ENCODE peak calls at places on chromosomes 7 and 10, in five cellular contexts. Y is lower lobe of right lung; N is CD8-positive, alpha-beta memory T cell; S is PC-3; F is aorta. K is an unnamed sample.

GRCh38 chr10:72027498-72027897 is 60.9 kb downstream of the SPOCK2 start:
- DNase-seq in Y (no peak), N (no peak), S (peak; percentile 77), F (no peak), K (no peak)

GRCh38 chr10:5775705-5776104 is 37.5 kb downstream of the GDI2 start:
- DNase-seq in Y (peak; percentile 64), N (peak; percentile 85), S (no peak), F (peak; percentile 67), K (peak; percentile 82)

GRCh38 chr7:25527665-25528064 is 299.4 kb upstream of the NPVF start:
- DNase-seq in Y (no peak), N (no peak), S (no peak), F (no peak), K (no peak)

GRCh38 chr7:81725496-81726117 is 44.2 kb downstream of the HGF start:
- DNase-seq in Y (no peak), N (no peak), S (peak; percentile 93), F (no peak), K (no peak)

GRCh38 chr7:100093925-100094486 is 5.2 kb downstream of the COPS6 start:
- DNase-seq in Y (no peak), N (no peak), S (no peak), F (no peak), K (no peak)

GRCh38 chr10:12396567-12396966 is 47.2 kb downstream of the CAMK1D start:
- DNase-seq in Y (peak; percentile 53), N (no peak), S (no peak), F (no peak), K (no peak)

GRCh38 chr7:127732306-127732705 is 80.3 kb downstream of the SND1 start:
- DNase-seq in Y (no peak), N (no peak), S (no peak), F (no peak), K (no peak)

GRCh38 chr10:104750306-104750705 is 109.2 kb downstream of the SORCS3 start:
- DNase-seq in Y (no peak), N (no peak), S (no peak), F (no peak), K (no peak)

GRCh38 chr10:122464158-122464510 is 2.8 kb downstream of the HTRA1 start:
- DNase-seq in Y (no peak), N (no peak), S (no peak), F (no peak), K (no peak)

GRCh38 chr7:107208046-107208458 is 39.2 kb downstream of the HBP1 start:
- DNase-seq in Y (no peak), N (no peak), S (no peak), F (no peak), K (no peak)

GRCh38 chr10:77493851-77494788 is 143.5 kb downstream of the KCNMA1 start:
- DNase-seq in Y (no peak), N (no peak), S (peak; percentile 86), F (no peak), K (no peak)

GRCh38 chr7:50679218-50680007 is 103.3 kb downstream of the GRB10 start:
- DNase-seq in Y (no peak), N (no peak), S (peak; percentile 76), F (no peak), K (peak; percentile 64)

GRCh38 chr7:142811154-142811737 is 40.5 kb downstream of the PRSS2 start:
- DNase-seq in Y (no peak), N (peak; percentile 56), S (peak; percentile 74), F (no peak), K (peak; percentile 79)

GRCh38 chr7:131518626-131519025 is 37.8 kb downstream of the PODXL start:
- DNase-seq in Y (no peak), N (no peak), S (no peak), F (no peak), K (no peak)

GRCh38 chr10:49068209-49068608 is 47.1 kb downstream of the VSTM4 start:
- DNase-seq in Y (no peak), N (no peak), S (no peak), F (no peak), K (no peak)

GRCh38 chr7:98276241-98276761 is 5.2 kb upstream of the BRI3 start:
- DNase-seq in Y (peak; percentile 67), N (no peak), S (peak; percentile 65), F (no peak), K (no peak)

GRCh38 chr7:157560710-157561522 is 224.1 kb downstream of the DNAJB6 start:
- DNase-seq in Y (no peak), N (peak; percentile 38), S (no peak), F (peak; percentile 20), K (no peak)
- H3K9me3 ChIP-seq in Y (no peaks in the 10 kb centered on the region), N (no peaks in the 10 kb centered on the region), S (no peaks in the 10 kb centered on the region), F (no peaks in the 10 kb centered on the region), K (no peaks in the 10 kb centered on the region)

DNA sequence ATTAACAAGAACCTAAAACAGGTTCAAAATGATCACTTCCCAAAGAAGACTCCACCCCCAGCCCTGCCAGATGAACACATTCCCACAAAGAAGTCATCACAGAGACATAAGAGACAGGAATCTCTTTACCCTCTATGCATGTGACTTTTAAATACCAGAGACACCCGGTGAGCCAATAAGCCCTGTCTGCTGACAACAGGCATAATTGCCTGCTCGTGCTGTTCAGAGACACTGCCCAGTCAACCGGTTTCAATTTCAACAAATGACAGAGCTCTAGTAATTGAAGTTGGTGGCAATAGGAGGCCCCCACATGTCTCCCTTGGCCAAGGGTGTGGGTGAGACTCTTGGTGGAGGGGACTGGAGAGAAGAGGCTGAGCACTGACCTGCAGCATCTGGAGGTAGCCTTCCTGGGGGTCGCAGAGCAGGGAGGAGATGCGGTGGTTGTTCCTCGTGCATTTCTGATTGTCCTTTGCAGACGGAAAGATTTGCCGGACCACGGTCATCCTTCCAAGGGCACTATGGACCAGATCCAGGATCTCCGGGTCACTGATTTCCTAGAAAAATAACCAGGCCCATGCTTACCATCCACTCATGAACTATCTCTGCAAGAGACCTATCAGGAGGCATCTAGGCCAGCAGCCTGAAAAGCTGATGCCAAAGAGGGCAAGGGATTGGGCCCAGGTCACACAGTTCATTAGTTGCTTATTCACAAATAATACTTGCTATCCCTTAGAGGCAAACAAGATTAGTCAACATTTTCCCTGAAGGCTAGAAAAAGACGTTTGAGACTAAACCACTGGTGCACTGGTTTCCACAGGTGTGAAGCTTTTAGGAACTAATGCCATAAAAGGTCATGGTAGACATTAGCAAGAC is 497.7 kb downstream of the GRID1 start:
- DNase-seq in Y (no peak), N (no peak), S (no peak), F (no peak), K (no peak)
- H3K9me3 ChIP-seq in Y (no peaks in the 10 kb centered on the region), N (no peaks in the 10 kb centered on the region), S (no peaks in the 10 kb centered on the region), F (no peaks in the 10 kb centered on the region), K (no peaks in the 10 kb centered on the region)

GRCh38 chr7:157484411-157485081 is 147.7 kb downstream of the DNAJB6 start:
- DNase-seq in Y (no peak), N (no peak), S (no peak), F (no peak), K (no peak)

GRCh38 chr7:157483971-157484410 is 147.2 kb downstream of the DNAJB6 start:
- DNase-seq in Y (no peak), N (no peak), S (no peak), F (no peak), K (no peak)

GRCh38 chr7:157485361-157485831 is 148.6 kb downstream of the DNAJB6 start:
- DNase-seq in Y (no peak), N (no peak), S (no peak), F (no peak), K (no peak)

GRCh38 chr7:157487046-157487770 is 150.4 kb downstream of the DNAJB6 start:
- DNase-seq in Y (no peak), N (no peak), S (no peak), F (no peak), K (no peak)

GRCh38 chr7:157485961-157486510 is 149.2 kb downstream of the DNAJB6 start:
- DNase-seq in Y (no peak), N (no peak), S (no peak), F (no peak), K (no peak)
- H3K9me3 ChIP-seq in Y (no peaks in the 10 kb centered on the region), N (no peaks in the 10 kb centered on the region), S (no peaks in the 10 kb centered on the region), F (no peaks in the 10 kb centered on the region), K (no peaks in the 10 kb centered on the region)

GRCh38 chr7:138542183-138542582 is 82.1 kb downstream of the TRIM24 start:
- DNase-seq in Y (no peak), N (no peak), S (no peak), F (no peak), K (no peak)

GRCh38 chr7:138546064-138546619 is 86.1 kb downstream of the TRIM24 start:
- DNase-seq in Y (no peak), N (no peak), S (no peak), F (no peak), K (no peak)

GRCh38 chr7:138546829-138547228 is 86.8 kb downstream of the TRIM24 start:
- DNase-seq in Y (no peak), N (no peak), S (no peak), F (no peak), K (no peak)

GRCh38 chr7:138543739-138544138 is 83.7 kb downstream of the TRIM24 start:
- DNase-seq in Y (no peak), N (no peak), S (no peak), F (no peak), K (no peak)

DNA sequence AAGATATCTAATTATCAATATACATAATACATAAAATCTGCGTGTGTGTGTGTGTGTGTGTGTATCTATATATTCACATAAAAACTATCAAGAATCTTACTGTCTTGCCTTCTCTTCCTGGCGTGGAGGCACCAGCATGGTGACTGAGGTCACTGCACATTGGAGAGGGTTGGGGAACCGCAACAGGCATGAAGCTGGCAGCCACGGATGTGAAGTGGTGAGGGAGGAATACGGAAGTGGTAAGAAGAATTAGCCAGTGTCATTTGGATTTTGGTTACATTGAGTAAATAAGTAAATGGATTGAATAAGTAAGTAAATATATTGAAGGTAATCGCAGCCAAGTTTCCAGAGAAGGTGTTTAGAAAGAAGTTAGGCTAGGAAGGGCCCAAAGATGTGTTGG is 85.1 kb downstream of the TRIM24 start:
- DNase-seq in Y (no peak), N (no peak), S (peak; percentile 5), F (no peak), K (no peak)
- H3K9me3 ChIP-seq in Y (no peaks in the 10 kb centered on the region), N (no peaks in the 10 kb centered on the region), S (no peaks in the 10 kb centered on the region), F (no peaks in the 10 kb centered on the region), K (no peaks in the 10 kb centered on the region)